ENCODE peak calls at places on chromosomes 11 and 22, in six cellular contexts. J is NCI-H774; S is activated naive CD8-positive, alpha-beta T cell treated with anti-CD3 and anti-CD28 coated beads, Interleukin-2, amount 50 U/mL, for 24 hours; R is HEK293T; L is nephron progenitor cell; E is astrocyte of the cerebellum. V is an unnamed sample.

GRCh38 chr11:10076458-10077141 is 217.4 kb downstream of the SBF2 start:
- DNase-seq in J (no peak), E (peak), R (peak), S (peak), L (peak), V (peak)

GRCh38 chr11:72793081-72793451 is 781 bp downstream of the STARD10 start:
- DNase-seq in J (no peak), E (no peak), R (no peak), L (no peak), S (no peak), V (no peak)

GRCh38 chr11:95392644-95393043 is 161.6 kb upstream of the SESN3 start:
- DNase-seq in J (no peak), L (no peak), R (no peak), E (no peak), S (no peak), V (no peak)

GRCh38 chr22:43272869-43273318 is 70.3 kb downstream of the SCUBE1 start:
- DNase-seq in E (no peak), J (no peak), L (no peak), S (no peak), R (no peak), V (peak)

GRCh38 chr22:26159886-26160285 is 9.4 kb upstream of the SEZ6L start:
- DNase-seq in E (no peak), S (no peak), J (no peak), L (no peak), R (no peak), V (no peak)

GRCh38 chr11:64534950-64535349 is 56.1 kb upstream of the SLC22A12 start:
- DNase-seq in E (no peak), R (no peak), L (no peak), J (no peak), S (no peak), V (no peak)

GRCh38 chr11:57556041-57556440 is 11.4 kb downstream of the UBE2L6 start:
- DNase-seq in L (no peak), J (no peak), R (no peak), S (no peak), E (no peak), V (no peak)

GRCh38 chr11:1598816-1599215 is 722 bp upstream of the KRTAP5-2 start:
- DNase-seq in S (no peak), E (no peak), J (no peak), R (no peak), L (no peak), V (no peak)

GRCh38 chr22:27982630-27983180 is 63.6 kb upstream of the PITPNB start:
- DNase-seq in E (no peak), L (no peak), S (no peak), J (no peak), R (no peak), V (no peak)

GRCh38 chr22:32619614-32620426 is 145.2 kb downstream of the FBXO7 start:
- DNase-seq in R (no peak), J (no peak), L (no peak), E (peak), S (no peak), V (peak)